ENCODE peak calls at places on chromosomes 7 and 10, in eight cellular contexts. B, J, F, M, G, A, X and R are unnamed samples.

GRCh38 chr10:89391882-89392756 is at the start of gene IFIT1:
- DNase-seq in B (peak; percentile 75), F (peak; percentile 29), X (peak; percentile 2), M (no peak), J (peak; percentile 55), A (peak; percentile 89), G (peak; percentile 52), R (no peak)

GRCh38 chr7:341841-342638 is 52.1 kb downstream of the FOXL3 start:
- DNase-seq in F (no peak), M (peak; percentile 68), X (no peak), J (no peak), B (no peak), G (no peak), A (no peak), R (no peak)

GRCh38 chr10:3265081-3265480 is 92.5 kb upstream of the PITRM1 start:
- DNase-seq in M (no peak), X (no peak), F (no peak), A (peak; percentile 82), B (no peak), J (no peak), G (no peak), R (no peak)

GRCh38 chr7:26813426-26813825 is 51.0 kb downstream of the SKAP2 start:
- DNase-seq in J (no peak), X (no peak), F (no peak), A (peak; percentile 14), M (no peak), B (no peak), G (no peak), R (no peak)

GRCh38 chr7:1523208-1523607 is 7.3 kb upstream of the MAFK start:
- DNase-seq in B (no peak), F (no peak), J (no peak), G (no peak), A (no peak), M (no peak), X (no peak), R (no peak)

GRCh38 chr10:88731296-88731695 is 25.2 kb downstream of the LIPK start:
- DNase-seq in G (no peak), A (peak; percentile 27), M (no peak), J (no peak), B (no peak), X (no peak), F (no peak), R (no peak)

GRCh38 chr10:28580825-28581224 is 47.9 kb downstream of the WAC start:
- DNase-seq in A (peak; percentile 74), F (no peak), B (no peak), X (no peak), J (no peak), M (no peak), G (no peak), R (no peak)

GRCh38 chr7:40544932-40545331 is 410.1 kb downstream of the SUGCT start:
- DNase-seq in B (no peak), J (no peak), G (no peak), X (no peak), M (no peak), A (no peak), F (no peak), R (no peak)

GRCh38 chr10:5518143-5518542 is 6.6 kb upstream of the CALML3 start:
- DNase-seq in M (no peak), F (no peak), G (no peak), A (peak; percentile 16), J (peak; percentile 84), B (no peak), X (peak; percentile 58), R (no peak)

GRCh38 chr10:95818663-95819062 is 62.7 kb downstream of the ENTPD1 start:
- DNase-seq in X (no peak), J (no peak), F (no peak), A (peak; percentile 87), B (no peak), G (no peak), M (no peak), R (no peak)

GRCh38 chr10:110141185-110141584 is 66.2 kb upstream of the MXI1 start:
- DNase-seq in X (no peak), F (no peak), A (peak; percentile 37), M (no peak), B (no peak), G (no peak), J (no peak), R (no peak)

GRCh38 chr7:129095258-129095657 is 40.3 kb upstream of the TNPO3 start:
- DNase-seq in J (no peak), A (no peak), B (no peak), X (no peak), M (no peak), G (peak; percentile 68), F (no peak), R (no peak)

GRCh38 chr7:74655785-74656420 is 1.6 kb upstream of the GTF2I start:
- DNase-seq in A (no peak), J (no peak), M (no peak), G (no peak), B (no peak), F (no peak), X (no peak), R (no peak)

GRCh38 chr10:5840314-5841307 is 27.4 kb upstream of the GDI2 start:
- DNase-seq in G (peak; percentile 88), B (no peak), A (peak; percentile 79), F (peak; percentile 40), J (peak; percentile 19), M (peak; percentile 55), X (no peak), R (peak; percentile 48)

GRCh38 chr7:132738254-132738653 is 162.0 kb upstream of the PLXNA4 start:
- DNase-seq in X (no peak), G (no peak), B (no peak), A (peak; percentile 90), M (no peak), J (no peak), F (no peak), R (no peak)

GRCh38 chr10:77163670-77164348 is 473.8 kb downstream of the KCNMA1 start:
- DNase-seq in J (no peak), X (no peak), F (no peak), B (no peak), M (no peak), G (no peak), A (peak; percentile 99), R (no peak)

GRCh38 chr10:59580257-59580863 is 129.3 kb downstream of the SLC16A9 start:
- DNase-seq in M (no peak), G (no peak), X (no peak), F (no peak), B (no peak), J (peak; percentile 17), A (peak; percentile 45), R (no peak)

GRCh38 chr7:149773446-149774236 is at the start of gene ZNF467:
- DNase-seq in J (no peak), F (peak; percentile 27), B (peak; percentile 27), A (no peak), M (peak; percentile 47), X (no peak), G (no peak), R (no peak)

GRCh38 chr10:97889461-97890265 is 40.0 kb downstream of the GOLGA7B start:
- DNase-seq in B (peak; percentile 31), G (no peak), X (peak; percentile 81), M (no peak), F (peak; percentile 47), A (peak; percentile 99), J (peak; percentile 67), R (no peak)

GRCh38 chr7:77690289-77690688 is 6.0 kb upstream of the RSBN1L start:
- DNase-seq in J (no peak), A (no peak), G (no peak), B (no peak), X (no peak), F (no peak), M (no peak), R (no peak)

GRCh38 chr7:232571-233455 is 40.4 kb downstream of the FAM20C start:
- DNase-seq in M (no peak), F (no peak), X (no peak), B (no peak), J (no peak), G (no peak), A (no peak), R (no peak)

GRCh38 chr10:104350146-104350635 is 3.4 kb upstream of the CFAP58 start:
- DNase-seq in F (no peak), M (no peak), A (peak; percentile 68), J (peak; percentile 68), B (peak; percentile 7), G (no peak), X (no peak), R (no peak)

GRCh38 chr7:27822245-27822644 is 82.3 kb downstream of the TAX1BP1 start:
- DNase-seq in M (no peak), B (no peak), A (no peak), X (no peak), G (no peak), J (no peak), F (no peak), R (no peak)

GRCh38 chr7:30925913-30926312 is 14.3 kb downstream of the AQP1 start:
- DNase-seq in X (no peak), A (no peak), J (no peak), G (no peak), M (no peak), B (no peak), F (no peak), R (no peak)